ENCODE peak calls at places on chromosome 9, in nine cellular contexts. A is fibroblast of lung; O is G401; Y is glutamatergic neuron; J is transverse colon; F is COR-L47; H is ureter; M is stimulated activated naive CD4-positive, alpha-beta T cell treated with Interleukin-2 at 50 U/mL for 16 hours; L is pons. E is an unnamed sample.

GRCh38 chr9:136050706-136051567 is 44.2 kb downstream of the NACC2 start:
- DNase-seq in O (peak; percentile 23), J (no peak), M (no peak), L (no peak), H (peak; percentile 58), A (no peak), F (no peak), Y (peak; percentile 56), E (no peak)

GRCh38 chr9:12798066-12798770 is 23.4 kb downstream of the LURAP1L start:
- DNase-seq in F (no peak), Y (peak; percentile 29), J (no peak), M (no peak), A (no peak), O (peak; percentile 95), H (no peak), L (no peak), E (no peak)

GRCh38 chr9:78383130-78383529 is 86.2 kb downstream of the PSAT1 start:
- DNase-seq in Y (no peak), O (no peak), A (peak; percentile 34), F (no peak), M (no peak), J (no peak), L (no peak), H (no peak), E (no peak)

GRCh38 chr9:137691648-137692357 is 73.0 kb downstream of the EHMT1 start:
- DNase-seq in M (no peak), A (no peak), F (no peak), O (no peak), Y (no peak), J (no peak), H (no peak), L (peak; percentile 53), E (peak; percentile 59)

GRCh38 chr9:97357056-97357455 is 49.6 kb downstream of the CCDC180 start:
- DNase-seq in J (no peak), Y (no peak), A (no peak), O (peak; percentile 3), M (no peak), L (no peak), H (no peak), F (no peak), E (no peak)

GRCh38 chr9:119924736-119925135 is 555.5 kb upstream of the BRINP1 start:
- DNase-seq in Y (no peak), J (no peak), H (no peak), L (no peak), F (no peak), O (no peak), A (no peak), M (no peak), E (no peak)

GRCh38 chr9:19782005-19782404 is 6.8 kb downstream of the SLC24A2 start:
- DNase-seq in H (no peak), L (peak; percentile 82), A (peak; percentile 3), Y (no peak), F (no peak), M (no peak), O (peak; percentile 52), J (no peak), E (no peak)

GRCh38 chr9:94861589-94862241 is 135.2 kb downstream of the AOPEP start:
- DNase-seq in O (no peak), J (no peak), H (no peak), F (no peak), A (peak; percentile 68), Y (no peak), L (no peak), M (no peak), E (peak; percentile 63)

GRCh38 chr9:85156652-85157051 is 487.1 kb downstream of the NTRK2 start:
- DNase-seq in Y (no peak), A (no peak), H (no peak), J (no peak), L (no peak), F (no peak), O (no peak), M (no peak), E (peak; percentile 22)

GRCh38 chr9:38386319-38386895 is 6.1 kb upstream of the ALDH1B1 start:
- DNase-seq in J (peak; percentile 26), H (no peak), A (no peak), L (no peak), F (no peak), M (no peak), O (no peak), Y (no peak), E (no peak)

GRCh38 chr9:37574241-37574721 is 1.9 kb downstream of the FBXO10 start:
- DNase-seq in M (no peak), A (peak; percentile 74), J (no peak), H (no peak), L (no peak), O (no peak), F (no peak), Y (no peak), E (no peak)

GRCh38 chr9:106655966-106656365 is 207.0 kb upstream of the ZNF462 start:
- DNase-seq in O (no peak), A (no peak), F (no peak), Y (no peak), L (no peak), H (no peak), J (no peak), M (no peak), E (no peak)

GRCh38 chr9:78130004-78130403 is 98.4 kb upstream of the GNAQ start:
- DNase-seq in L (peak; percentile 96), O (peak; percentile 43), A (peak; percentile 53), Y (no peak), J (no peak), M (no peak), F (peak; percentile 29), H (no peak), E (no peak)

GRCh38 chr9:71719585-71719984 is 48.7 kb downstream of the CEMIP2 start:
- DNase-seq in J (no peak), O (peak; percentile 94), H (no peak), L (no peak), F (no peak), M (no peak), Y (no peak), A (peak; percentile 52), E (no peak)

GRCh38 chr9:10208691-10209069 is 404.1 kb downstream of the PTPRD start:
- DNase-seq in L (no peak), M (no peak), J (no peak), H (no peak), A (no peak), O (no peak), Y (no peak), F (no peak), E (no peak)

GRCh38 chr9:115591584-115591984 is 473.6 kb upstream of the TNC start:
- DNase-seq in O (peak; percentile 48), L (peak; percentile 69), Y (no peak), A (peak; percentile 99), J (peak; percentile 59), H (peak; percentile 76), M (no peak), F (peak; percentile 87), E (peak; percentile 87)

GRCh38 chr9:73199886-73200285 is 48.2 kb downstream of the ANXA1 start:
- DNase-seq in O (no peak), F (no peak), L (no peak), Y (peak; percentile 33), M (no peak), J (no peak), A (peak; percentile 8), H (no peak), E (no peak)

GRCh38 chr9:121233906-121234901 is 32.5 kb upstream of the RAB14 start:
- DNase-seq in L (no peak), F (no peak), H (no peak), Y (no peak), O (no peak), M (no peak), J (no peak), A (peak; percentile 82), E (no peak)

GRCh38 chr9:134059188-134059641 is 8.6 kb downstream of the BRD3 start:
- DNase-seq in A (no peak), O (no peak), J (peak; percentile 6), Y (no peak), F (no peak), H (peak; percentile 38), L (no peak), M (no peak), E (no peak)

GRCh38 chr9:20658677-20659473 is 25.2 kb upstream of the FOCAD start:
- DNase-seq in Y (peak; percentile 21), L (no peak), O (no peak), M (no peak), F (no peak), J (no peak), A (peak; percentile 10), H (no peak), E (no peak)

GRCh38 chr9:100277166-100277979 is 75.4 kb downstream of the TEX10 start:
- DNase-seq in L (no peak), A (peak; percentile 19), O (no peak), J (no peak), F (no peak), Y (no peak), H (no peak), M (no peak), E (no peak)

GRCh38 chr9:89686134-89686533 is 81.3 kb downstream of the GADD45G start:
- DNase-seq in L (no peak), J (no peak), Y (no peak), M (no peak), O (no peak), H (peak; percentile 77), A (no peak), F (peak; percentile 89), E (peak; percentile 96)

E was measured in NCI-H510A.